ENCODE peak calls at places on chromosomes 4 and X, in five cellular contexts. Q is RPMI8226, W is AG08396, A is neural crest cell, T is DMS 273 treated with DMSO at 0.1 percent for 48 hours. L is an unnamed sample.

GRCh38 chr4:119532319-119532718 is 96.3 kb downstream of the PDE5A start:
- DNase-seq in Q (no peak), W (no peak), A (no peak), T (no peak), L (no peak)

GRCh38 chr4:6198278-6198677 is 2.1 kb downstream of the JAKMIP1 start:
- DNase-seq in Q (no peak), W (no peak), A (no peak), T (no peak), L (peak)

GRCh38 chrX:53481093-53481492 is 46.9 kb upstream of the HSD17B10 start:
- DNase-seq in Q (peak), W (no peak), A (no peak), T (no peak), L (no peak)

GRCh38 chrX:8323356-8323755 is 141.3 kb upstream of the VCX3B start:
- DNase-seq in Q (peak), W (no peak), A (no peak), T (no peak), L (no peak)

GRCh38 chr4:15729910-15730533 is 27.2 kb downstream of the BST1 start:
- DNase-seq in Q (peak), W (peak), A (no peak), T (peak), L (no peak)

GRCh38 chrX:139094671-139095592 is 383.4 kb upstream of the FGF13 start:
- DNase-seq in Q (no peak), W (no peak), A (no peak), T (no peak), L (no peak)

GRCh38 chrX:124023838-124024238 is 62.3 kb downstream of the STAG2 start:
- DNase-seq in Q (no peak), W (no peak), A (no peak), T (no peak), L (no peak)

GRCh38 chr4:110122201-110122600 is 76.2 kb downstream of the ELOVL6 start:
- DNase-seq in Q (no peak), W (no peak), A (no peak), T (no peak), L (no peak)

GRCh38 chr4:48064349-48064748 is 47.8 kb downstream of the NIPAL1 start:
- DNase-seq in Q (no peak), W (no peak), A (no peak), T (no peak), L (no peak)

GRCh38 chr4:99655315-99656081 is 2.1 kb downstream of the C4orf54 start:
- DNase-seq in Q (no peak), W (no peak), A (no peak), T (no peak), L (no peak)

GRCh38 chrX:101415180-101416130 is 7.4 kb downstream of the HNRNPH2 start:
- DNase-seq in Q (peak), W (peak), A (peak), T (no peak), L (no peak)

GRCh38 chr4:11037637-11038036 is 353.1 kb upstream of the CLNK start:
- DNase-seq in Q (no peak), W (no peak), A (no peak), T (no peak), L (no peak)

GRCh38 chr4:149110499-149110898 is 668.3 kb upstream of the NR3C2 start:
- DNase-seq in Q (no peak), W (no peak), A (no peak), T (no peak), L (no peak)

GRCh38 chr4:128163177-128164117 is 102.3 kb downstream of the LARP1B start:
- DNase-seq in Q (no peak), W (peak), A (no peak), T (no peak), L (no peak)

GRCh38 chrX:134026732-134027311 is 41.4 kb upstream of the GPC3 start:
- DNase-seq in Q (peak), W (peak), A (peak), T (no peak), L (no peak)

GRCh38 chr4:129926936-129927335 is 831.0 kb downstream of the C4orf33 start:
- DNase-seq in Q (peak), W (no peak), A (no peak), T (no peak), L (no peak)

GRCh38 chrX:63764946-63765345 is 20.1 kb downstream of the ARHGEF9 start:
- DNase-seq in Q (no peak), W (no peak), A (no peak), T (no peak), L (no peak)

GRCh38 chr4:169649545-169650226 is 29.3 kb downstream of the CLCN3 start:
- DNase-seq in Q (no peak), W (no peak), A (no peak), T (no peak), L (no peak)

GRCh38 chrX:78759081-78759480 is 11.6 kb downstream of the LPAR4 start:
- DNase-seq in Q (no peak), W (no peak), A (no peak), T (no peak), L (no peak)

GRCh38 chr4:10275696-10276095 is 159.1 kb upstream of the WDR1 start:
- DNase-seq in Q (no peak), W (no peak), A (no peak), T (no peak), L (no peak)